ENCODE peak calls at places on chromosomes 5 and 9, in six cellular contexts. Z is Peyer's patch, W is heart left ventricle, B is GM12891, F is ovary, U is body of pancreas. M is an unnamed sample.

GRCh38 chr9:97880336-97880735 is 27.3 kb downstream of the FOXE1 start:
- DNase-seq in Z (no peak), W (no peak), B (no peak), F (no peak), U (no peak), M (no peak)

GRCh38 chr9:23044549-23044948 is 597.9 kb downstream of the DMRTA1 start:
- DNase-seq in Z (no peak), W (no peak), B (no peak), F (no peak), U (no peak), M (no peak)

GRCh38 chr5:61658592-61659008 is 326.5 kb downstream of the ZSWIM6 start:
- DNase-seq in Z (peak), W (peak), B (peak), F (peak), U (peak), M (peak)

GRCh38 chr5:174448662-174449061 is 275.7 kb upstream of the MSX2 start:
- DNase-seq in Z (no peak), W (no peak), B (no peak), F (no peak), U (no peak), M (no peak)

GRCh38 chr5:426392-426976 is 16.5 kb upstream of the EXOC3 start:
- DNase-seq in Z (no peak), W (no peak), B (no peak), F (no peak), U (no peak), M (no peak)

GRCh38 chr9:123113185-123113584 is 79.7 kb downstream of the GPR21 start:
- DNase-seq in Z (no peak), W (no peak), B (no peak), F (no peak), U (no peak), M (no peak)

GRCh38 chr5:137186759-137187461 is 312.2 kb downstream of the SPOCK1 start:
- DNase-seq in Z (no peak), W (no peak), B (no peak), F (no peak), U (peak), M (no peak)

GRCh38 chr9:14433293-14433818 is 119.4 kb upstream of the NFIB start:
- DNase-seq in Z (no peak), W (no peak), B (no peak), F (no peak), U (no peak), M (no peak)

GRCh38 chr5:110345623-110346022 is 380.8 kb downstream of the TMEM232 start:
- DNase-seq in Z (no peak), W (no peak), B (no peak), F (no peak), U (no peak), M (no peak)

GRCh38 chr5:109953821-109954220 is 264.1 kb downstream of the MAN2A1 start:
- DNase-seq in Z (no peak), W (no peak), B (no peak), F (no peak), U (no peak), M (no peak)

GRCh38 chr9:113462781-113463286 is 693 bp upstream of the RGS3 start:
- DNase-seq in Z (no peak), W (no peak), B (no peak), F (no peak), U (no peak), M (no peak)

GRCh38 chr5:172633403-172633970 is 7.6 kb upstream of the NEURL1B start:
- DNase-seq in Z (no peak), W (no peak), B (no peak), F (no peak), U (no peak), M (no peak)

GRCh38 chr5:108259306-108259705 is 122.6 kb downstream of the FBXL17 start:
- DNase-seq in Z (no peak), W (no peak), B (no peak), F (no peak), U (peak), M (no peak)

GRCh38 chr5:34524123-34524522 is 132.0 kb upstream of the RAI14 start:
- DNase-seq in Z (no peak), W (no peak), B (no peak), F (no peak), U (peak), M (peak)

GRCh38 chr5:180390441-180391190 is 37.5 kb upstream of the GFPT2 start:
- DNase-seq in Z (no peak), W (no peak), B (no peak), F (no peak), U (no peak), M (no peak)

GRCh38 chr9:134004131-134004873 is 12.2 kb upstream of the VAV2 start:
- DNase-seq in Z (no peak), W (no peak), B (no peak), F (no peak), U (no peak), M (no peak)

GRCh38 chr9:136790640-136791465 is at the start of gene TMEM141:
- DNase-seq in Z (peak), W (peak), B (peak), F (peak), U (peak), M (peak)
- TF ChIP-seq POLR2A in Z (peak), W (no peak), B (no peak), F (peak), U (peak), M (peak)

GRCh38 chr5:16616536-16617271 is at the start of gene RETREG1:
- DNase-seq in Z (peak), W (peak), B (peak), F (peak), U (peak), M (peak)
- TF ChIP-seq POLR2A in Z (no peak), W (no peak), B (no peak), F (no peak), U (no peak), M (peak)

GRCh38 chr5:151058301-151058700 is 22.5 kb downstream of the TNIP1 start:
- DNase-seq in Z (no peak), W (no peak), B (no peak), F (no peak), U (no peak), M (no peak)

GRCh38 chr5:151060742-151061141 is 20.1 kb downstream of the TNIP1 start:
- DNase-seq in Z (no peak), W (no peak), B (no peak), F (no peak), U (peak), M (no peak)

GRCh38 chr5:151056367-151057306 is 24.2 kb downstream of the TNIP1 start:
- DNase-seq in Z (no peak), W (no peak), B (no peak), F (no peak), U (no peak), M (no peak)

GRCh38 chr5:151062405-151063135 is 18.3 kb downstream of the TNIP1 start:
- DNase-seq in Z (no peak), W (no peak), B (no peak), F (no peak), U (no peak), M (no peak)

GRCh38 chr5:151058891-151059611 is 21.8 kb downstream of the TNIP1 start:
- DNase-seq in Z (no peak), W (no peak), B (no peak), F (no peak), U (no peak), M (no peak)
- TF ChIP-seq POLR2A in Z (no peak), W (no peak), B (no peak), F (no peak), U (no peak), M (no peak)

GRCh38 chr5:10578292-10578663 is 14.4 kb downstream of the ANKRD33B start:
- DNase-seq in Z (peak), W (no peak), B (no peak), F (no peak), U (no peak), M (no peak)

GRCh38 chr5:10576121-10576789 is 12.4 kb downstream of the ANKRD33B start:
- DNase-seq in Z (no peak), W (no peak), B (no peak), F (no peak), U (no peak), M (no peak)

GRCh38 chr5:10578869-10579268 is 15.0 kb downstream of the ANKRD33B start:
- DNase-seq in Z (peak), W (no peak), B (no peak), F (no peak), U (no peak), M (no peak)

GRCh38 chr5:10576790-10577189 is 12.9 kb downstream of the ANKRD33B start:
- DNase-seq in Z (peak), W (no peak), B (no peak), F (no peak), U (no peak), M (no peak)

DNA sequence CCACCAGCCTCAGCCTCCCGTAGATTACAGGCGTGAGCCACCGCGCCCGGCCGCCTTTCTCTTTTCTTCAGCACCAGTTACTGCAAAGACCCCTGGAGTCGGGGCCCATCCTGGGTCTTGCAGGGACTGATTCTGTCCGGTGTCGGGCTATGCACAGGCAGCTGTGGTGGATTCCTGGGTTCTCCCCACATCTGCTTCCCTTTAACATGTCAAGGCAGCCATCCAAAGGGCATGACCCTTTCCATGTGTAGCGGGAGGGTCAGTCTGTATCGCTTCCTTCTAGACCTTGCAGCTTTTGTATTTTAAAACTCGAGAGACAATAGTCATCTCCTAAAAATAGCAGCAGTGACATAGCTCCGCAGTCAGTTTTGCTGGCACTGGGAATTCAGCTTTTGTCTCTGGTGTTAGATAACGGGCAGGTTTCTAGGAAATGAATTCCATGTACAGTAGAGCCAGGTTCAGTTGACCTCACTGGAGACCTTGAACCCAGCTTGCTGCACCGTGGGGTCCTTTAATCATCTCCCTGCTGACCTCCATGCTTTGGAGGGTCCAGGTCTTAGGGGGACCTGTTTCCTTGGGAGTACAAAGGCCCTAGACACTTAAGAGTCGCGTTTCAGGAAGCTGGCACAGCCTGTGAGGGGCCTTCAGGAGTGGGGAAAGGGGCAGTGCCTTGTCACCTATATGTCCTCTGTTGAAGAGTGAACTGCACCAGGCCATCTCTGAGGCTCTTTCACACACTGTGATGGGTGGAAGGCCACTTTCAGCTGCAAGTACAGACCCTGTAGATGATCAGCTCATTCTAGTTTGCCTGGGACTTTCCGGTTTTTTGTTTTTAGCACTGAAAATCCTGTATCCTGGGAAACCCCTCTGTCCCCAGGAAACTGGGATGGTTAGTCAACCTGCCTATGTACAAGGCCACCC is 13.8 kb downstream of the ANKRD33B start:
- DNase-seq in Z (peak), W (peak), B (no peak), F (no peak), U (no peak), M (no peak)
- TF ChIP-seq POLR2A in Z (no peak), W (no peak), B (no peak), F (no peak), U (no peak), M (no peak)

GRCh38 chr9:111036068-111036789 is 2.0 kb downstream of the LPAR1 start:
- DNase-seq in Z (peak), W (peak), B (no peak), F (peak), U (peak), M (no peak)

GRCh38 chr9:111039203-111039907 is 1.1 kb upstream of the LPAR1 start:
- DNase-seq in Z (no peak), W (no peak), B (no peak), F (peak), U (peak), M (no peak)

GRCh38 chr9:111038336-111039202 is at the start of gene LPAR1:
- DNase-seq in Z (peak), W (peak), B (no peak), F (peak), U (peak), M (peak)

GRCh38 chr9:111036946-111037743 is 1.1 kb downstream of the LPAR1 start:
- DNase-seq in Z (no peak), W (no peak), B (no peak), F (no peak), U (no peak), M (no peak)

DNA sequence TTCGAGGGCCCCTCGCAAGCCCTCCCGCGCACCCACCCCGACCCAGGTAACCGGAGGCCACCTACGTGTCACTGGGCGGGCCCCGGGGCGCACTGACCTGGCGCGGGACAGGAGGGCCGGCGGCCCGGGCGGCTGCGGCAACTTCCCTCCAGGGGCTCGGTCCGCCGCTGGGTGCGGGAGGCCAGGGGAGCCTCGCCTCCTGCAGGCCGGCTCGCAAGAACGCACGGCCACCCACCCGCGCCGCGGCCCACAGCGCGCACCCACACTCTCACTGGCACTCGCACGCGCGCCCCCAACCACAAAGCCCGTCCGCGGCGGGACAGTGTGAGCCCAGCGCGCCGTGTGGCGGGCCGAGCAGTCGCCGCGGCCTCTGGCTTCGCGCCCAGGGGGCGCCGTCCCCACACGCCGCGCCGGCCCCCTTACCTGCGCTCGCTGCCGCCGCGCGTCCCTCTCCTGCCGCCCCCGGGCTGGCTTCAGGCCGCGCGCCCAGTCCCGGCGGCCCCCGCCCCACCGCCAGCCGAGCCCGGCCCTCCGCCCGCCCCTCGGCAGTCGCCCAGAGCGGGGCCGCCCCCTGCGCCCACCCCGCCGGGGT is 430 bp downstream of the LPAR1 start:
- DNase-seq in Z (no peak), W (peak), B (peak), F (peak), U (peak), M (peak)
- TF ChIP-seq POLR2A in Z (peak), W (no peak), B (no peak), F (no peak), U (no peak), M (no peak)

DNA sequence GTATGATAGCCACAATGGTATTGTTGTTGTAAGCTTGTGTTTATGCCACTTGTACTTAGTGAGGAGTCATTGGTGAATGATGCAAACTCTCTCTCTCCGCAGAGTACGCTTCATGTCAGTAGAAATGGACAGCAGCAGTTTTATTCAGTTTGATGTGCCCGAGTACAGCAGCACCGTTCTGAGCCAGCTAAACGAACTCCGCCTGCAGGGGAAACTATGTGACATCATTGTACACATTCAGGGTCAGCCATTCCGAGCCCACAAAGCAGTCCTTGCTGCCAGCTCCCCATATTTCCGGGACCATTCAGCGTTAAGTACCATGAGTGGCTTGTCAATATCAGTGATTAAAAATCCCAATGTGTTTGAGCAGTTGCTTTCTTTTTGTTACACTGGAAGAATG is 18.8 kb downstream of the ZBTB34 start:
- DNase-seq in Z (no peak), W (no peak), B (no peak), F (no peak), U (no peak), M (no peak)
- TF ChIP-seq POLR2A in Z (no peak), W (no peak), B (no peak), F (no peak), U (no peak), M (no peak)

M was measured in H54.